ENCODE peak calls at places on chromosomes 11 and 22, in five cellular contexts. O, E, S, H and Y are unnamed samples.

GRCh38 chr11:115257286-115258077 is 246.7 kb downstream of the CADM1 start:
- DNase-seq in O (no peak), E (no peak), S (no peak), H (no peak), Y (no peak)

GRCh38 chr11:74018331-74019005 is 9.6 kb upstream of the UCP3 start:
- DNase-seq in O (no peak), E (peak), S (no peak), H (peak), Y (peak)

GRCh38 chr11:121067453-121067852 is 33.6 kb upstream of the TECTA start:
- DNase-seq in O (no peak), E (peak), S (no peak), H (no peak), Y (no peak)

GRCh38 chr22:45448431-45448830 is 34.9 kb downstream of the RIBC2 start:
- DNase-seq in O (no peak), E (no peak), S (no peak), H (peak), Y (peak)

GRCh38 chr22:44357296-44357961 is 44.7 kb upstream of the SHISAL1 start:
- DNase-seq in O (no peak), E (no peak), S (no peak), H (no peak), Y (no peak)

GRCh38 chr11:88352139-88352538 is 14.6 kb upstream of the CTSC start:
- DNase-seq in O (no peak), E (no peak), S (no peak), H (no peak), Y (no peak)

GRCh38 chr11:34508514-34508913 is 5.1 kb downstream of the ELF5 start:
- DNase-seq in O (no peak), E (no peak), S (no peak), H (no peak), Y (no peak)

GRCh38 chr11:33860926-33861325 is 30.9 kb downstream of the LMO2 start:
- DNase-seq in O (no peak), E (no peak), S (no peak), H (no peak), Y (no peak)

GRCh38 chr11:69495441-69496201 is 14.2 kb downstream of the LINC01488 start:
- DNase-seq in O (no peak), E (no peak), S (no peak), H (no peak), Y (no peak)

GRCh38 chr11:84899740-84900139 is 727.4 kb downstream of the DLG2 start:
- DNase-seq in O (no peak), E (no peak), S (no peak), H (no peak), Y (no peak)

GRCh38 chr22:50530857-50531545 is 1.2 kb upstream of the TYMP start:
- DNase-seq in O (peak), E (no peak), S (peak), H (peak), Y (peak)

GRCh38 chr11:96314326-96315050 is 28.5 kb downstream of the MAML2 start:
- DNase-seq in O (no peak), E (no peak), S (no peak), H (no peak), Y (peak)

GRCh38 chr22:39266398-39267030 is 21.7 kb upstream of the PDGFB start:
- DNase-seq in O (no peak), E (no peak), S (peak), H (no peak), Y (no peak)

GRCh38 chr11:100816823-100817222 is 129.7 kb downstream of the ARHGAP42 start:
- DNase-seq in O (no peak), E (no peak), S (no peak), H (no peak), Y (no peak)

GRCh38 chr11:60947666-60948065 is 4.3 kb downstream of the SLC15A3 start:
- DNase-seq in O (no peak), E (no peak), S (no peak), H (no peak), Y (no peak)

GRCh38 chr11:64385953-64386704 is 27.2 kb downstream of the RPS6KA4 start:
- DNase-seq in O (no peak), E (no peak), S (no peak), H (no peak), Y (no peak)

GRCh38 chr22:30001459-30001858 is 78.8 kb upstream of the HORMAD2 start:
- DNase-seq in O (no peak), E (no peak), S (no peak), H (no peak), Y (no peak)

GRCh38 chr11:65182258-65183170 is 786 bp downstream of the CAPN1 start:
- DNase-seq in O (no peak), E (peak), S (no peak), H (peak), Y (peak)